ENCODE peak calls at places on chromosomes 5 and 9, in six cellular contexts. One of them, this sample, is unnamed.

GRCh38 chr5:123690821-123691220 is 178.8 kb downstream of the CSNK1G3 start:
- DNase-seq in MM.1S: no peak
- DNase-seq in OCI-LY7: no peak
- DNase-seq in astrocyte: peak
- DNase-seq in WTC11: no peak
- DNase-seq in tibial artery: no peak
- DNase-seq in this sample: no peak

GRCh38 chr5:174545926-174546325 is 178.5 kb upstream of the MSX2 start:
- DNase-seq in MM.1S: no peak
- DNase-seq in tibial artery: no peak
- DNase-seq in WTC11: no peak
- DNase-seq in astrocyte: no peak
- DNase-seq in OCI-LY7: no peak
- DNase-seq in this sample: no peak

GRCh38 chr9:116039312-116039711 is 114.3 kb upstream of the PAPPA start:
- DNase-seq in MM.1S: no peak
- DNase-seq in tibial artery: no peak
- DNase-seq in WTC11: no peak
- DNase-seq in astrocyte: no peak
- DNase-seq in OCI-LY7: no peak
- DNase-seq in this sample: no peak

GRCh38 chr5:124697912-124698690 is 48.3 kb downstream of the ZNF608 start:
- DNase-seq in astrocyte: peak
- DNase-seq in WTC11: no peak
- DNase-seq in OCI-LY7: no peak
- DNase-seq in MM.1S: no peak
- DNase-seq in tibial artery: no peak
- DNase-seq in this sample: no peak

GRCh38 chr9:104808030-104808614 is 44.2 kb downstream of the NIPSNAP3B start:
- DNase-seq in astrocyte: peak
- DNase-seq in OCI-LY7: no peak
- DNase-seq in tibial artery: no peak
- DNase-seq in WTC11: peak
- DNase-seq in MM.1S: no peak
- DNase-seq in this sample: no peak

GRCh38 chr9:84170521-84171141 is 169.9 kb downstream of the SLC28A3 start:
- DNase-seq in tibial artery: peak
- DNase-seq in WTC11: peak
- DNase-seq in MM.1S: no peak
- DNase-seq in OCI-LY7: no peak
- DNase-seq in astrocyte: peak
- DNase-seq in this sample: no peak

GRCh38 chr5:56525117-56525516 is 290.2 kb upstream of the MAP3K1 start:
- DNase-seq in tibial artery: no peak
- DNase-seq in WTC11: no peak
- DNase-seq in OCI-LY7: no peak
- DNase-seq in astrocyte: peak
- DNase-seq in MM.1S: no peak
- DNase-seq in this sample: no peak

GRCh38 chr5:102591650-102592049 is 92.8 kb upstream of the SLCO6A1 start:
- DNase-seq in astrocyte: no peak
- DNase-seq in MM.1S: peak
- DNase-seq in WTC11: no peak
- DNase-seq in OCI-LY7: no peak
- DNase-seq in tibial artery: no peak
- DNase-seq in this sample: no peak

GRCh38 chr9:119771336-119771735 is 402.1 kb upstream of the BRINP1 start:
- DNase-seq in MM.1S: no peak
- DNase-seq in WTC11: no peak
- DNase-seq in astrocyte: no peak
- DNase-seq in tibial artery: no peak
- DNase-seq in OCI-LY7: no peak
- DNase-seq in this sample: no peak

GRCh38 chr9:13163287-13163686 is 116.2 kb downstream of the MPDZ start:
- DNase-seq in WTC11: no peak
- DNase-seq in astrocyte: no peak
- DNase-seq in MM.1S: no peak
- DNase-seq in tibial artery: no peak
- DNase-seq in OCI-LY7: no peak
- DNase-seq in this sample: no peak

GRCh38 chr9:130996672-130997394 is 12.1 kb upstream of the LAMC3 start:
- DNase-seq in astrocyte: no peak
- DNase-seq in MM.1S: no peak
- DNase-seq in tibial artery: no peak
- DNase-seq in OCI-LY7: no peak
- DNase-seq in WTC11: no peak
- DNase-seq in this sample: no peak

GRCh38 chr9:88730780-88731179 is 195.8 kb downstream of the NXNL2 start:
- DNase-seq in WTC11: no peak
- DNase-seq in MM.1S: no peak
- DNase-seq in OCI-LY7: no peak
- DNase-seq in tibial artery: no peak
- DNase-seq in astrocyte: no peak
- DNase-seq in this sample: no peak

GRCh38 chr5:72121753-72122445 is 14.6 kb downstream of the MAP1B start:
- DNase-seq in WTC11: peak
- DNase-seq in MM.1S: no peak
- DNase-seq in tibial artery: no peak
- DNase-seq in OCI-LY7: no peak
- DNase-seq in astrocyte: peak
- DNase-seq in this sample: no peak

GRCh38 chr5:77852068-77852513 is 76.0 kb upstream of the TBCA start:
- DNase-seq in tibial artery: no peak
- DNase-seq in OCI-LY7: no peak
- DNase-seq in WTC11: no peak
- DNase-seq in astrocyte: no peak
- DNase-seq in MM.1S: no peak
- DNase-seq in this sample: no peak

GRCh38 chr9:8895498-8896224 is 1096.1 kb upstream of the DMAC1 start:
- DNase-seq in OCI-LY7: peak
- DNase-seq in tibial artery: no peak
- DNase-seq in astrocyte: peak
- DNase-seq in WTC11: no peak
- DNase-seq in MM.1S: peak
- DNase-seq in this sample: no peak

GRCh38 chr9:113475031-113475430 is 11.5 kb downstream of the RGS3 start:
- DNase-seq in astrocyte: no peak
- DNase-seq in OCI-LY7: no peak
- DNase-seq in MM.1S: no peak
- DNase-seq in tibial artery: no peak
- DNase-seq in WTC11: no peak
- DNase-seq in this sample: no peak

GRCh38 chr9:78278177-78278777 is 18.6 kb upstream of the PSAT1 start:
- DNase-seq in MM.1S: no peak
- DNase-seq in WTC11: no peak
- DNase-seq in tibial artery: no peak
- DNase-seq in astrocyte: peak
- DNase-seq in OCI-LY7: no peak
- DNase-seq in this sample: no peak

GRCh38 chr9:108382267-108382666 is 473.5 kb downstream of the ACTL7B start:
- DNase-seq in astrocyte: no peak
- DNase-seq in tibial artery: no peak
- DNase-seq in OCI-LY7: no peak
- DNase-seq in WTC11: no peak
- DNase-seq in MM.1S: no peak
- DNase-seq in this sample: no peak

GRCh38 chr5:78288246-78288645 is 6.3 kb downstream of the AP3B1 start:
- DNase-seq in WTC11: no peak
- DNase-seq in MM.1S: no peak
- DNase-seq in tibial artery: no peak
- DNase-seq in OCI-LY7: no peak
- DNase-seq in astrocyte: no peak
- DNase-seq in this sample: no peak

GRCh38 chr9:90189306-90189705 is 453.3 kb downstream of the DIRAS2 start:
- DNase-seq in astrocyte: no peak
- DNase-seq in OCI-LY7: peak
- DNase-seq in tibial artery: no peak
- DNase-seq in WTC11: no peak
- DNase-seq in MM.1S: peak
- DNase-seq in this sample: no peak

GRCh38 chr5:133754575-133755169 is 142.3 kb upstream of the FSTL4 start:
- DNase-seq in OCI-LY7: peak
- DNase-seq in WTC11: peak
- DNase-seq in astrocyte: peak
- DNase-seq in MM.1S: peak
- DNase-seq in tibial artery: no peak
- DNase-seq in this sample: no peak

GRCh38 chr5:172264814-172265213 is 18.8 kb downstream of the UBTD2 start:
- DNase-seq in astrocyte: no peak
- DNase-seq in WTC11: no peak
- DNase-seq in tibial artery: no peak
- DNase-seq in OCI-LY7: no peak
- DNase-seq in MM.1S: no peak
- DNase-seq in this sample: no peak

GRCh38 chr9:138117836-138118235 is 240.3 kb downstream of the CACNA1B start:
- DNase-seq in MM.1S: no peak
- DNase-seq in astrocyte: no peak
- DNase-seq in OCI-LY7: no peak
- DNase-seq in tibial artery: peak
- DNase-seq in WTC11: no peak
- DNase-seq in this sample: no peak

GRCh38 chr9:33934188-33934878 is 114.4 kb downstream of the UBAP2 start:
- DNase-seq in tibial artery: no peak
- DNase-seq in astrocyte: no peak
- DNase-seq in WTC11: no peak
- DNase-seq in MM.1S: no peak
- DNase-seq in OCI-LY7: no peak
- DNase-seq in this sample: no peak

GRCh38 chr5:137034213-137034612 is 464.9 kb downstream of the SPOCK1 start:
- DNase-seq in OCI-LY7: no peak
- DNase-seq in MM.1S: no peak
- DNase-seq in WTC11: no peak
- DNase-seq in tibial artery: no peak
- DNase-seq in astrocyte: no peak
- DNase-seq in this sample: no peak

GRCh38 chr5:6106756-6107155 is 271.6 kb downstream of the MED10 start:
- DNase-seq in tibial artery: no peak
- DNase-seq in astrocyte: no peak
- DNase-seq in OCI-LY7: no peak
- DNase-seq in WTC11: no peak
- DNase-seq in MM.1S: no peak
- DNase-seq in this sample: no peak

GRCh38 chr5:39207628-39208027 is 11.7 kb downstream of the FYB1 start:
- DNase-seq in astrocyte: no peak
- DNase-seq in MM.1S: no peak
- DNase-seq in tibial artery: no peak
- DNase-seq in OCI-LY7: no peak
- DNase-seq in WTC11: no peak
- DNase-seq in this sample: no peak

GRCh38 chr9:127781821-127782220 is 3.4 kb upstream of the SH2D3C start:
- DNase-seq in MM.1S: no peak
- DNase-seq in OCI-LY7: no peak
- DNase-seq in WTC11: no peak
- DNase-seq in tibial artery: no peak
- DNase-seq in astrocyte: no peak
- DNase-seq in this sample: no peak

GRCh38 chr9:69555802-69556201 is 116.4 kb downstream of the APBA1 start:
- DNase-seq in WTC11: no peak
- DNase-seq in OCI-LY7: no peak
- DNase-seq in tibial artery: no peak
- DNase-seq in MM.1S: no peak
- DNase-seq in astrocyte: no peak
- DNase-seq in this sample: no peak

GRCh38 chr5:139649082-139649991 is 1.2 kb downstream of the CXXC5 start:
- DNase-seq in MM.1S: peak
- DNase-seq in tibial artery: peak
- DNase-seq in OCI-LY7: peak
- DNase-seq in WTC11: peak
- DNase-seq in astrocyte: no peak
- DNase-seq in this sample: peak
- TF ChIP-seq CTCF in MM.1S: no peak
- TF ChIP-seq CTCF in tibial artery: no peak
- TF ChIP-seq CTCF in OCI-LY7: peak
- TF ChIP-seq CTCF in WTC11: no peak
- TF ChIP-seq CTCF in astrocyte: no peak
- TF ChIP-seq CTCF in this sample: no peak

GRCh38 chr9:110429453-110429852 is 91.8 kb upstream of the TXNDC8 start:
- DNase-seq in OCI-LY7: no peak
- DNase-seq in MM.1S: no peak
- DNase-seq in tibial artery: no peak
- DNase-seq in astrocyte: no peak
- DNase-seq in WTC11: no peak
- DNase-seq in this sample: no peak
- TF ChIP-seq CTCF in OCI-LY7: no peak
- TF ChIP-seq CTCF in MM.1S: peak
- TF ChIP-seq CTCF in tibial artery: no peak
- TF ChIP-seq CTCF in astrocyte: no peak
- TF ChIP-seq CTCF in WTC11: no peak
- TF ChIP-seq CTCF in this sample: no peak

GRCh38 chr9:101232405-101232977 is 152.3 kb downstream of the BAAT start:
- DNase-seq in MM.1S: no peak
- DNase-seq in OCI-LY7: no peak
- DNase-seq in tibial artery: no peak
- DNase-seq in astrocyte: no peak
- DNase-seq in WTC11: no peak
- DNase-seq in this sample: no peak

GRCh38 chr9:101229606-101230005 is 155.2 kb downstream of the BAAT start:
- DNase-seq in MM.1S: no peak
- DNase-seq in OCI-LY7: no peak
- DNase-seq in tibial artery: no peak
- DNase-seq in astrocyte: no peak
- DNase-seq in WTC11: no peak
- DNase-seq in this sample: no peak

GRCh38 chr9:101235105-101235866 is 149.5 kb downstream of the BAAT start:
- DNase-seq in OCI-LY7: peak
- DNase-seq in astrocyte: no peak
- DNase-seq in WTC11: no peak
- DNase-seq in tibial artery: no peak
- DNase-seq in MM.1S: peak
- DNase-seq in this sample: no peak
- TF ChIP-seq CTCF in OCI-LY7: peak
- TF ChIP-seq CTCF in astrocyte: no peak
- TF ChIP-seq CTCF in WTC11: peak
- TF ChIP-seq CTCF in tibial artery: no peak
- TF ChIP-seq CTCF in MM.1S: peak
- TF ChIP-seq CTCF in this sample: peak

GRCh38 chr9:133713960-133714495 is 24.1 kb downstream of the SARDH start:
- DNase-seq in astrocyte: no peak
- DNase-seq in tibial artery: peak
- DNase-seq in OCI-LY7: no peak
- DNase-seq in MM.1S: no peak
- DNase-seq in WTC11: no peak
- DNase-seq in this sample: no peak

GRCh38 chr9:133714606-133715294 is 23.4 kb downstream of the SARDH start:
- DNase-seq in astrocyte: peak
- DNase-seq in WTC11: no peak
- DNase-seq in OCI-LY7: no peak
- DNase-seq in MM.1S: no peak
- DNase-seq in tibial artery: peak
- DNase-seq in this sample: no peak

GRCh38 chr9:133711428-133712220 is 26.5 kb downstream of the SARDH start:
- DNase-seq in tibial artery: peak
- DNase-seq in astrocyte: peak
- DNase-seq in WTC11: peak
- DNase-seq in MM.1S: no peak
- DNase-seq in OCI-LY7: no peak
- DNase-seq in this sample: no peak

GRCh38 chr9:133712221-133713100 is 25.7 kb downstream of the SARDH start:
- DNase-seq in tibial artery: peak
- DNase-seq in MM.1S: no peak
- DNase-seq in astrocyte: no peak
- DNase-seq in OCI-LY7: no peak
- DNase-seq in WTC11: no peak
- DNase-seq in this sample: no peak

GRCh38 chr9:133713211-133713959 is 24.8 kb downstream of the SARDH start:
- DNase-seq in astrocyte: no peak
- DNase-seq in WTC11: no peak
- DNase-seq in MM.1S: no peak
- DNase-seq in OCI-LY7: peak
- DNase-seq in tibial artery: peak
- DNase-seq in this sample: no peak
- TF ChIP-seq CTCF in astrocyte: no peak
- TF ChIP-seq CTCF in WTC11: no peak
- TF ChIP-seq CTCF in MM.1S: no peak
- TF ChIP-seq CTCF in OCI-LY7: no peak
- TF ChIP-seq CTCF in tibial artery: no peak
- TF ChIP-seq CTCF in this sample: no peak